ENCODE peak calls at places on chromosomes 13 and 19, in nine cellular contexts. U is ovary; L is transverse colon; G is dorsolateral prefrontal cortex; V is spleen; K is CD4-positive, CD25-positive, alpha-beta regulatory T cell; W is brain microvascular endothelial cell; N is neuronal stem cell; Q is OCI-LY7. J is an unnamed sample.

GRCh38 chr19:11256189-11256588 is 6.1 kb downstream of the DOCK6 start:
- DNase-seq in U (peak; percentile 83), Q (no peak), N (no peak), G (no peak), L (no peak), K (no peak), V (no peak), W (no peak), J (no peak)

GRCh38 chr13:33312150-33312908 is 26.8 kb upstream of the STARD13 start:
- DNase-seq in V (no peak), N (no peak), U (no peak), W (peak; percentile 4), L (no peak), K (no peak), G (no peak), Q (no peak), J (no peak)

GRCh38 chr19:55116232-55117062 is 990 bp downstream of the PPP1R12C start:
- DNase-seq in V (peak; percentile 92), K (peak; percentile 41), G (peak; percentile 87), L (peak; percentile 69), Q (peak; percentile 69), N (no peak), W (peak; percentile 56), U (peak; percentile 63), J (no peak)

GRCh38 chr13:51125495-51126226 is 14.6 kb upstream of the C13orf42 start:
- DNase-seq in V (no peak), G (peak; percentile 53), Q (peak; percentile 76), K (peak; percentile 19), N (peak; percentile 43), U (no peak), W (peak; percentile 54), L (peak; percentile 49), J (no peak)

GRCh38 chr19:19403373-19403901 is 2.0 kb upstream of the GATAD2A start:
- DNase-seq in K (no peak), W (peak; percentile 11), L (no peak), N (no peak), G (no peak), Q (no peak), U (no peak), V (peak; percentile 72), J (no peak)

GRCh38 chr19:34308381-34309367 is 54.3 kb downstream of the GARRE1 start:
- DNase-seq in K (peak; percentile 70), V (no peak), G (no peak), L (no peak), U (no peak), N (no peak), W (no peak), Q (peak; percentile 49), J (no peak)

GRCh38 chr13:32323912-32324311 is 8.6 kb downstream of the BRCA2 start:
- DNase-seq in V (no peak), U (no peak), W (peak; percentile 45), G (no peak), K (no peak), L (no peak), Q (no peak), N (no peak), J (no peak)

GRCh38 chr19:15332311-15332996 is at the start of gene BRD4:
- DNase-seq in G (peak; percentile 48), Q (peak; percentile 82), W (no peak), L (peak; percentile 79), U (peak; percentile 70), N (peak; percentile 74), K (peak; percentile 79), V (peak; percentile 94), J (peak; percentile 55)

DNA sequence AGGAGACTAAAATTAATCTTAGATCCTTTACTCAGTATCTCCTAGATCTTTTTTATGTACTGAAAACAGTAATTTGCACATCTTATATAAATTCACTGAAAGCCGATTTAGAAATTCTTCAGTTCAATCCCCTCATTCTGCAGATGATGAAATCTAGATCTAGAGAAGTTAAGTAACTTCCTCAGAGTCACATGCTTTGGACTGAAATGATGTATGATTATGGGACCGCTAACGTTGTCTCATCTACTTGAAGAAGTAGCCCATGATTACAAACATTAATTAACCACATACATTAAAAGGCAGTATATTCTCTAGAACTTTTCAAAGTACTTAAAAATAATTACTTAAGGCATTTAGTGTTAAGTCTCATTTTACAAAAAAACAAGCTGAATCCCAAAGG is 37.8 kb downstream of the ELF1 start:
- DNase-seq in V (no peak), U (no peak), G (no peak), L (no peak), Q (peak; percentile 58), N (no peak), W (no peak), K (peak; percentile 50), J (no peak)
- H3K27ac ChIP-seq in V (peak overlapping the region; percentile 95), U (no peak overlapping the region), G (peak overlapping the region; percentile 86), L (peak overlapping the region; percentile 82), Q (peak overlapping the region; percentile 89), N (no peak overlapping the region), W (no peak overlapping the region), K (peak overlapping the region; percentile 94), J (no peak overlapping the region)

GRCh38 chr13:27789153-27789494 is 3.2 kb upstream of the GSX1 start:
- DNase-seq in L (no peak), Q (peak; percentile 44), V (no peak), G (no peak), U (no peak), K (no peak), W (no peak), N (no peak), J (no peak)

GRCh38 chr13:27789495-27790303 is 2.6 kb upstream of the GSX1 start:
- DNase-seq in L (no peak), Q (peak; percentile 13), G (no peak), W (no peak), K (no peak), N (no peak), U (no peak), V (no peak), J (no peak)

GRCh38 chr13:27791901-27792392 is 336 bp upstream of the GSX1 start:
- DNase-seq in Q (no peak), L (no peak), U (no peak), G (no peak), K (no peak), W (no peak), V (no peak), N (no peak), J (no peak)

GRCh38 chr13:27791146-27791900 is 960 bp upstream of the GSX1 start:
- DNase-seq in L (no peak), K (no peak), V (no peak), N (no peak), G (no peak), W (no peak), Q (no peak), U (no peak), J (no peak)

GRCh38 chr13:27790523-27790922 is 1.8 kb upstream of the GSX1 start:
- DNase-seq in V (no peak), W (no peak), G (no peak), U (no peak), L (no peak), Q (no peak), N (no peak), K (no peak), J (no peak)
- H3K4me3 ChIP-seq in V (no peak overlapping the region), W (no peak overlapping the region), G (no peak overlapping the region), U (no peak overlapping the region), L (no peak overlapping the region), Q (peak overlapping the region; percentile 34), N (no peak overlapping the region), K (peak overlapping the region; percentile 75), J (no peak overlapping the region)

GRCh38 chr13:45243072-45243471 is 42.2 kb upstream of the KCTD4 start:
- DNase-seq in G (no peak), U (no peak), K (no peak), W (no peak), Q (no peak), L (peak; percentile 74), V (no peak), N (no peak), J (no peak)

GRCh38 chr13:45242524-45242923 is 41.7 kb upstream of the KCTD4 start:
- DNase-seq in U (no peak), Q (no peak), W (no peak), K (no peak), L (no peak), G (no peak), V (no peak), N (no peak), J (no peak)

GRCh38 chr13:45242070-45242469 is 41.2 kb upstream of the KCTD4 start:
- DNase-seq in W (no peak), V (no peak), U (no peak), L (peak; percentile 33), N (no peak), G (no peak), K (no peak), Q (no peak), J (no peak)

DNA sequence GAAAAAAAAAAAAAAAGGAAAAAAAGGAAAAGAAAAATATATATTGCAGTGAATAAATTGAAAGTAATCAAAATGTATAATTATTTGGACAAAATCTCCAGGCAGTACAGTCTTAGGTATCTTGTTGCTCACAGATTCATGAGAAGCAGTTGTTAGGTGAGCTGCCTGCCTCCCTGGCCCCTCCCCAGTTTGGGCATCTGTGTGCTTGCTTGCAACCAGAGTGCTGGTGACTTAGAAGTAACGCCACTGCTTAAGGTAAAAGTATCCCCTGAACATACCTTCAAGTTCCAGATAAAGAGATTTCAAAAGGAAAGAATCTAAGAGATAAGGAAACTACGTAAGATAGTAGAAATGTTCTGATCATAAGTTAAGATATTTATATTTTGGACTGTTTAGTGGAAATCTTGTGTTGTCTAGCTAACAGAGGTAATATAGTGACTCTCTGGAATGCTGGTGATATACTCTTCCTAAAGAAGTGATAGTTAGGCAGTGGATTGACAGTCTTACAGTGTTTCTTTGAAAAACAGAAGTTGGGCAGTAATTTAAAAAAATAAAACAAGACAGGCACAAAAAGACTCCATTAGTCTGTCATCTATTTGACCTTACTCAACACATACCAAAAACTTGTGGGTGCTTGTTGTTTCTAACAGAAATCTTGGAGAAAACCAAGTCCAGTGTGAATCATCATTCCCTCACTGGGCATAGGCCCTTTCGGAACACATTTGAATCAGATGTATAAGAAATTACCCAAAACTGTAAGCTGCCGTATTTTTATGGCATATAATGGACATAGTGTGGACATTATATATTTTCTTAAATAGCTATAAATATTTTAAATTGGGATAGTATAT is 38.3 kb upstream of the KCTD4 start:
- DNase-seq in N (no peak), V (no peak), L (no peak), W (peak; percentile 46), U (no peak), Q (no peak), K (no peak), G (no peak), J (no peak)
- H3K27ac ChIP-seq in N (no peak overlapping the region), V (no peak overlapping the region), L (no peak overlapping the region), W (peak overlapping the region; percentile 11), U (no peak overlapping the region), Q (no peak overlapping the region), K (no peak overlapping the region), G (no peak overlapping the region), J (peak overlapping the region; percentile 95)

GRCh38 chr19:3618144-3618810 is 8.3 kb downstream of the CACTIN start:
- DNase-seq in V (peak; percentile 90), G (no peak), K (peak; percentile 32), Q (peak; percentile 37), L (peak; percentile 70), W (no peak), U (peak; percentile 68), N (no peak), J (peak; percentile 34)

GRCh38 chr19:3619631-3620012 is 7.0 kb downstream of the CACTIN start:
- DNase-seq in N (no peak), U (no peak), L (no peak), W (no peak), V (no peak), G (no peak), Q (no peak), K (no peak), J (peak; percentile 68)

GRCh38 chr19:3615524-3616135 is 9.0 kb upstream of the TBXA2R start:
- DNase-seq in U (no peak), V (no peak), W (no peak), N (no peak), K (no peak), L (no peak), Q (no peak), G (no peak), J (peak; percentile 33)

GRCh38 chr19:3618811-3619630 is 7.6 kb downstream of the CACTIN start:
- DNase-seq in N (no peak), L (no peak), G (no peak), U (no peak), K (no peak), W (no peak), Q (no peak), V (no peak), J (peak; percentile 65)

DNA sequence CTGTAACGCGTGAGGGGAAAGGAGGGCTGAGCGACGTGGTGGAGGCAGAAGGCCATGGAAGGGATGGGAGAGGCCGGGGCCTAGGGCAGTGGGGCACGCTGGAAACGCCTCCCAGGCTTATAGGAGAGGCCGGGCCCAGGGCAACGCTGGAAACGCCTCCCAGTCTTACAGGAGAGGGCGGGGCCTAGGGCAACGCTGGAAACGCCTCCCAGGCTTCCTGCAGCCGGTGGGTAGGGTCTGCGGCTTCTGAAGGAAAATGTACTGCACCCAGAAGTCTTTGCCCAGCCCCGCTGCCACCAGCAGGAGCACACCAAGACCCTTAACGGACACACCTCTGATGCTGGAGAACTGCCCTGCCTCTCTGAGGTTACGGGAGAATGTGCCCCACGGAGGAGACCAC is 9.1 kb downstream of the CACTIN start:
- DNase-seq in L (peak; percentile 77), N (no peak), W (no peak), G (no peak), V (no peak), K (no peak), Q (no peak), U (no peak), J (peak; percentile 43)
- H3K4me3 ChIP-seq in L (no peak overlapping the region), N (no peak overlapping the region), W (no peak overlapping the region), G (no peak overlapping the region), V (no peak overlapping the region), K (no peak overlapping the region), Q (no peak overlapping the region), U (no peak overlapping the region), J (no peak overlapping the region)

J was measured in RWPE2.